ENCODE peak calls at places on chromosomes 7 and 10, in nine cellular contexts. V is cardiac muscle cell; K is ecto neural progenitor cell; G is HuH-7; T is GM12865; Y is activated CD4-positive, alpha-beta T cell treated with anti-CD3 and anti-CD28 coated beads, Interleukin-2, amount 50 U/mL, for 4 hours; Z is H54; B is IMR-90; L is stimulated activated naive CD8-positive, alpha-beta T cell treated with anti-CD3 and anti-CD28 coated beads, Interleukin-15, Interleukin-2, amounts not matched to agents 100 U/mL and 50 U/mL, for 24 hours. N is an unnamed sample.

GRCh38 chr10:70381491-70382421 is 669 bp downstream of the LRRC20 start:
- DNase-seq in V (peak), K (peak), G (peak), T (peak), Y (peak), Z (no peak), B (peak), L (peak), N (peak)

GRCh38 chr7:2251841-2252771 is 10.1 kb downstream of the NUDT1 start:
- DNase-seq in V (no peak), K (no peak), G (no peak), T (no peak), Y (no peak), Z (no peak), B (no peak), L (peak), N (peak)

GRCh38 chr7:130268463-130269317 is 2.0 kb downstream of the CPA2 start:
- DNase-seq in V (no peak), K (no peak), G (no peak), T (no peak), Y (no peak), Z (no peak), B (no peak), L (no peak), N (no peak)

GRCh38 chr10:6130851-6131470 is 42.1 kb downstream of the RBM17 start:
- DNase-seq in V (no peak), K (no peak), G (no peak), T (no peak), Y (no peak), Z (no peak), B (no peak), L (no peak), N (no peak)

GRCh38 chr7:77497079-77497478 is 40.0 kb upstream of the PTPN12 start:
- DNase-seq in V (no peak), K (no peak), G (no peak), T (no peak), Y (no peak), Z (no peak), B (no peak), L (no peak), N (peak)

GRCh38 chr10:113681533-113682470 is 2.1 kb downstream of the CASP7 start:
- DNase-seq in V (no peak), K (no peak), G (no peak), T (peak), Y (no peak), Z (no peak), B (no peak), L (peak), N (no peak)

GRCh38 chr7:57256637-57257375 is 124.6 kb upstream of the ZNF479 start:
- DNase-seq in V (no peak), K (no peak), G (no peak), T (no peak), Y (no peak), Z (no peak), B (no peak), L (no peak), N (no peak)

GRCh38 chr7:95609277-95609971 is 13.1 kb upstream of the PDK4 start:
- DNase-seq in V (no peak), K (no peak), G (peak), T (no peak), Y (no peak), Z (no peak), B (peak), L (no peak), N (peak)

GRCh38 chr7:93238748-93239147 is 6.6 kb downstream of the VPS50 start:
- DNase-seq in V (no peak), K (no peak), G (no peak), T (no peak), Y (no peak), Z (no peak), B (no peak), L (no peak), N (no peak)

GRCh38 chr7:103524042-103524907 is 78.3 kb upstream of the SLC26A5 start:
- DNase-seq in V (peak), K (no peak), G (peak), T (peak), Y (no peak), Z (no peak), B (peak), L (no peak), N (peak)

GRCh38 chr10:86876748-86877147 is 80.7 kb downstream of the MMRN2 start:
- DNase-seq in V (no peak), K (no peak), G (no peak), T (no peak), Y (no peak), Z (no peak), B (peak), L (no peak), N (no peak)